ENCODE peak calls at places on chromosomes 2 and 18, in eight cellular contexts. V is transverse colon, U is HCT116, C is colonic mucosa, B is cardiac muscle cell, D is PC-9, Z is GM06990, X is PC-3. F is an unnamed sample.

GRCh38 chr2:162100579-162100978 is 26.6 kb upstream of the DPP4 start:
- DNase-seq in V (no peak), U (no peak), C (no peak), B (no peak), D (no peak), Z (no peak), X (no peak), F (no peak)

GRCh38 chr2:64945973-64946736 is 43.0 kb upstream of the SLC1A4 start:
- DNase-seq in V (peak; percentile 74), U (no peak), C (peak; percentile 51), B (no peak), D (no peak), Z (peak; percentile 85), X (no peak), F (no peak)

GRCh38 chr18:9578306-9578705 is 36.1 kb downstream of the PPP4R1 start:
- DNase-seq in V (no peak), U (no peak), C (no peak), B (no peak), D (no peak), Z (no peak), X (peak; percentile 24), F (peak; percentile 50)

GRCh38 chr2:173750332-173750731 is 214.8 kb downstream of the SP3 start:
- DNase-seq in V (no peak), U (no peak), C (no peak), B (peak; percentile 73), D (no peak), Z (no peak), X (no peak), F (peak; percentile 16)

GRCh38 chr18:75429975-75430374 is 2.5 kb upstream of the SMIM21 start:
- DNase-seq in V (no peak), U (no peak), C (no peak), B (no peak), D (no peak), Z (no peak), X (no peak), F (no peak)

GRCh38 chr2:222398446-222398885 is 25.9 kb upstream of the SGPP2 start:
- DNase-seq in V (no peak), U (no peak), C (no peak), B (peak; percentile 86), D (no peak), Z (no peak), X (no peak), F (peak; percentile 24)

GRCh38 chr2:98835831-98836385 is 100.1 kb downstream of the CRACDL start:
- DNase-seq in V (no peak), U (no peak), C (no peak), B (no peak), D (no peak), Z (no peak), X (peak; percentile 39), F (no peak)

GRCh38 chr2:119252186-119253113 is 28.8 kb downstream of the STEAP3 start:
- DNase-seq in V (no peak), U (peak; percentile 91), C (no peak), B (no peak), D (peak; percentile 61), Z (no peak), X (peak; percentile 94), F (peak; percentile 98)

GRCh38 chr2:141423212-141423611 is 707.6 kb downstream of the LRP1B start:
- DNase-seq in V (no peak), U (no peak), C (no peak), B (no peak), D (no peak), Z (no peak), X (no peak), F (no peak)

GRCh38 chr2:10779776-10780490 is 32.7 kb downstream of the PDIA6 start:
- DNase-seq in V (no peak), U (no peak), C (no peak), B (no peak), D (no peak), Z (no peak), X (no peak), F (no peak)

GRCh38 chr2:96926791-96927190 is 56.9 kb upstream of the SEMA4C start:
- DNase-seq in V (no peak), U (no peak), C (no peak), B (no peak), D (no peak), Z (no peak), X (no peak), F (no peak)

GRCh38 chr18:55543130-55543704 is 44.8 kb downstream of the TCF4 start:
- DNase-seq in V (no peak), U (no peak), C (no peak), B (no peak), D (no peak), Z (no peak), X (no peak), F (no peak)

GRCh38 chr2:6922201-6922656 is 5.0 kb downstream of the RNF144A start:
- DNase-seq in V (no peak), U (no peak), C (no peak), B (no peak), D (peak; percentile 14), Z (no peak), X (peak; percentile 76), F (peak; percentile 4)

GRCh38 chr2:147663153-147663961 is 181.5 kb upstream of the ACVR2A start:
- DNase-seq in V (no peak), U (no peak), C (no peak), B (no peak), D (no peak), Z (peak; percentile 36), X (no peak), F (no peak)

GRCh38 chr2:48346124-48346536 is 183.8 kb upstream of the STON1 start:
- DNase-seq in V (peak; percentile 19), U (no peak), C (peak; percentile 35), B (no peak), D (no peak), Z (no peak), X (peak; percentile 60), F (no peak)

GRCh38 chr2:144519597-144519933 is 354 bp downstream of the ZEB2 start:
- DNase-seq in V (no peak), U (no peak), C (no peak), B (no peak), D (no peak), Z (no peak), X (no peak), F (no peak)

GRCh38 chr2:233142355-233142897 is 82.3 kb downstream of the INPP5D start:
- DNase-seq in V (no peak), U (no peak), C (no peak), B (no peak), D (no peak), Z (peak; percentile 52), X (no peak), F (no peak)

GRCh38 chr2:101064868-101065549 is 62.9 kb downstream of the RPL31 start:
- DNase-seq in V (no peak), U (peak; percentile 57), C (no peak), B (no peak), D (peak; percentile 34), Z (peak; percentile 25), X (peak; percentile 91), F (peak; percentile 85)

GRCh38 chr18:67583621-67584020 is 67.1 kb upstream of the DSEL start:
- DNase-seq in V (no peak), U (no peak), C (no peak), B (no peak), D (no peak), Z (no peak), X (peak; percentile 11), F (no peak)

GRCh38 chr2:12708508-12709206 is 8.1 kb upstream of the TRIB2 start:
- DNase-seq in V (no peak), U (no peak), C (no peak), B (no peak), D (no peak), Z (no peak), X (no peak), F (no peak)

GRCh38 chr2:46779447-46779941 is 136.1 kb downstream of the MCFD2 start:
- DNase-seq in V (no peak), U (no peak), C (no peak), B (no peak), D (peak; percentile 33), Z (no peak), X (peak; percentile 86), F (peak; percentile 95)

GRCh38 chr2:183807870-183808269 is 683.6 kb downstream of the NUP35 start:
- DNase-seq in V (no peak), U (no peak), C (no peak), B (no peak), D (no peak), Z (no peak), X (peak; percentile 72), F (no peak)

GRCh38 chr18:48992791-48993555 is 42.2 kb upstream of the SMAD7 start:
- DNase-seq in V (no peak), U (no peak), C (peak; percentile 34), B (no peak), D (no peak), Z (no peak), X (no peak), F (no peak)

GRCh38 chr2:20106746-20107145 is 55.3 kb upstream of the LAPTM4A start:
- DNase-seq in V (peak; percentile 56), U (no peak), C (peak; percentile 63), B (peak; percentile 60), D (peak; percentile 83), Z (no peak), X (peak; percentile 71), F (no peak)

GRCh38 chr18:68449292-68449691 is 265.6 kb downstream of the TMX3 start:
- DNase-seq in V (no peak), U (no peak), C (no peak), B (no peak), D (no peak), Z (no peak), X (peak; percentile 74), F (no peak)

DNA sequence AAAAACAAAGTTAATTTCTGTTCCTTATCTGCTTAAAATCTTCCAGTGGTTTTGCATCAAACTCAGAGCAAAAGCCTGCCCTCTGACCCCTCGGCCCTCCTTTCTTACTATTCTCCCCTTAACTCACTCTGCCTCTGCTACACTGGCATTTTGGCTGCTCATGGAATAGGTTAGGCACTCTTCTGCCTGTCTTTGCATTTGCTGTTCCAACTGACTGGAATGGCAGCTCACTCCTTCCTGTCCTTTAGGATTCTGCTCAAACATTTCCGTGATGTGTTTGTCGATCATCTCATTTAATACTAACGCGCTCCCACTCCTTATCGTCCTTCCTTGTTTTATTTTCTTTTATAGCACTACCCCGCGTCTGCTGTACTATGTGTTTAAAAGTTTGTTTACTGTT is 815 bp downstream of the CEBPZ start:
- DNase-seq in V (peak; percentile 12), U (no peak), C (peak; percentile 22), B (peak; percentile 3), D (no peak), Z (no peak), X (peak; percentile 26), F (peak; percentile 19)
- H3K36me3 ChIP-seq in V (peaks cover 27% of the 10 kb centered on the region), U (peaks cover 19% of the 10 kb centered on the region), C (peaks cover 15% of the 10 kb centered on the region), B (peaks cover 17% of the 10 kb centered on the region), D (peaks cover 20% of the 10 kb centered on the region), Z (peaks cover 2% of the 10 kb centered on the region), X (peaks cover 28% of the 10 kb centered on the region), F (peaks cover 7% of the 10 kb centered on the region)

GRCh38 chr18:7577706-7578105 is 10.6 kb downstream of the PTPRM start:
- DNase-seq in V (no peak), U (no peak), C (no peak), B (peak; percentile 62), D (no peak), Z (no peak), X (peak; percentile 30), F (no peak)
- H3K36me3 ChIP-seq in V (no peaks in the 10 kb centered on the region), U (no peaks in the 10 kb centered on the region), C (no peaks in the 10 kb centered on the region), B (no peaks in the 10 kb centered on the region), D (no peaks in the 10 kb centered on the region), Z (no peaks in the 10 kb centered on the region), X (no peaks in the 10 kb centered on the region), F (no peaks in the 10 kb centered on the region)

GRCh38 chr2:178859760-178860159 is 52.5 kb upstream of the TTN start:
- DNase-seq in V (no peak), U (no peak), C (no peak), B (no peak), D (no peak), Z (no peak), X (no peak), F (no peak)
- H3K36me3 ChIP-seq in V (no peaks in the 10 kb centered on the region), U (no peaks in the 10 kb centered on the region), C (no peaks in the 10 kb centered on the region), B (peaks cover 36% of the 10 kb centered on the region), D (no peaks in the 10 kb centered on the region), Z (no peaks in the 10 kb centered on the region), X (no peaks in the 10 kb centered on the region), F (no peaks in the 10 kb centered on the region)

GRCh38 chr2:152755029-152755428 is 36.6 kb downstream of the ARL6IP6 start:
- DNase-seq in V (no peak), U (no peak), C (no peak), B (peak; percentile 42), D (no peak), Z (peak; percentile 6), X (no peak), F (peak; percentile 7)
- H3K36me3 ChIP-seq in V (peaks cover 19% of the 10 kb centered on the region), U (peaks cover 4% of the 10 kb centered on the region), C (no peaks in the 10 kb centered on the region), B (peaks cover 4% of the 10 kb centered on the region), D (peaks cover 15% of the 10 kb centered on the region), Z (no peaks in the 10 kb centered on the region), X (peaks cover 15% of the 10 kb centered on the region), F (peaks cover 1% of the 10 kb centered on the region)